ENCODE peak calls at places on chromosomes 13 and 19, in eight cellular contexts. One of them, this sample, is unnamed.

GRCh38 chr13:51644649-51645048 is 60.4 kb downstream of the WDFY2 start:
- DNase-seq in NCI-H2171: no peak
- DNase-seq in AG04450: no peak
- DNase-seq in upper lobe of right lung: no peak
- DNase-seq in RPMI8226: no peak
- DNase-seq in COR-L47: no peak
- DNase-seq in iPS-NIHi11: no peak
- DNase-seq in neural progenitor cell: no peak
- DNase-seq in this sample: no peak

GRCh38 chr19:45151821-45152503 is 8.8 kb downstream of the NKPD1 start:
- DNase-seq in AG04450: no peak
- DNase-seq in neural progenitor cell: peak
- DNase-seq in upper lobe of right lung: no peak
- DNase-seq in NCI-H2171: no peak
- DNase-seq in COR-L47: no peak
- DNase-seq in RPMI8226: no peak
- DNase-seq in iPS-NIHi11: no peak
- DNase-seq in this sample: no peak

GRCh38 chr13:48906200-48906599 is 69.5 kb upstream of the FNDC3A start:
- DNase-seq in AG04450: no peak
- DNase-seq in iPS-NIHi11: no peak
- DNase-seq in NCI-H2171: no peak
- DNase-seq in neural progenitor cell: no peak
- DNase-seq in COR-L47: no peak
- DNase-seq in RPMI8226: no peak
- DNase-seq in upper lobe of right lung: no peak
- DNase-seq in this sample: peak

GRCh38 chr19:54178581-54179261 is 5.8 kb upstream of the TMC4 start:
- DNase-seq in neural progenitor cell: peak
- DNase-seq in NCI-H2171: peak
- DNase-seq in COR-L47: peak
- DNase-seq in iPS-NIHi11: peak
- DNase-seq in AG04450: no peak
- DNase-seq in RPMI8226: no peak
- DNase-seq in upper lobe of right lung: no peak
- DNase-seq in this sample: no peak

GRCh38 chr13:93262729-93263128 is 36.1 kb downstream of the GPC6 start:
- DNase-seq in COR-L47: no peak
- DNase-seq in upper lobe of right lung: no peak
- DNase-seq in iPS-NIHi11: no peak
- DNase-seq in NCI-H2171: no peak
- DNase-seq in neural progenitor cell: no peak
- DNase-seq in AG04450: no peak
- DNase-seq in RPMI8226: no peak
- DNase-seq in this sample: no peak

GRCh38 chr19:16457195-16457953 is 14.4 kb downstream of the EPS15L1 start:
- DNase-seq in AG04450: no peak
- DNase-seq in RPMI8226: no peak
- DNase-seq in upper lobe of right lung: no peak
- DNase-seq in COR-L47: no peak
- DNase-seq in neural progenitor cell: peak
- DNase-seq in iPS-NIHi11: peak
- DNase-seq in NCI-H2171: peak
- DNase-seq in this sample: no peak

GRCh38 chr13:114200673-114201005 is 21.6 kb downstream of the CFAP97D2 start:
- DNase-seq in RPMI8226: no peak
- DNase-seq in neural progenitor cell: no peak
- DNase-seq in iPS-NIHi11: peak
- DNase-seq in AG04450: no peak
- DNase-seq in upper lobe of right lung: no peak
- DNase-seq in COR-L47: no peak
- DNase-seq in NCI-H2171: no peak
- DNase-seq in this sample: no peak

GRCh38 chr13:33761744-33762143 is 56.2 kb upstream of the RFC3 start:
- DNase-seq in neural progenitor cell: peak
- DNase-seq in NCI-H2171: no peak
- DNase-seq in COR-L47: no peak
- DNase-seq in RPMI8226: no peak
- DNase-seq in upper lobe of right lung: no peak
- DNase-seq in AG04450: no peak
- DNase-seq in iPS-NIHi11: peak
- DNase-seq in this sample: no peak

GRCh38 chr19:5903054-5903501 is 512 bp downstream of the NDUFA11 start:
- DNase-seq in RPMI8226: no peak
- DNase-seq in AG04450: no peak
- DNase-seq in NCI-H2171: no peak
- DNase-seq in iPS-NIHi11: no peak
- DNase-seq in neural progenitor cell: no peak
- DNase-seq in COR-L47: no peak
- DNase-seq in upper lobe of right lung: no peak
- DNase-seq in this sample: no peak

GRCh38 chr19:41871573-41872383 is 5.3 kb upstream of the CD79A start:
- DNase-seq in NCI-H2171: no peak
- DNase-seq in upper lobe of right lung: no peak
- DNase-seq in AG04450: no peak
- DNase-seq in neural progenitor cell: no peak
- DNase-seq in iPS-NIHi11: no peak
- DNase-seq in COR-L47: no peak
- DNase-seq in RPMI8226: peak
- DNase-seq in this sample: no peak

GRCh38 chr19:8148410-8149231 is 771 bp downstream of the FBN3 start:
- DNase-seq in AG04450: no peak
- DNase-seq in NCI-H2171: no peak
- DNase-seq in upper lobe of right lung: peak
- DNase-seq in RPMI8226: no peak
- DNase-seq in COR-L47: no peak
- DNase-seq in iPS-NIHi11: peak
- DNase-seq in neural progenitor cell: peak
- DNase-seq in this sample: no peak

GRCh38 chr19:57559008-57559403 is 657 bp downstream of the ZNF550 start:
- DNase-seq in neural progenitor cell: peak
- DNase-seq in AG04450: no peak
- DNase-seq in RPMI8226: peak
- DNase-seq in upper lobe of right lung: no peak
- DNase-seq in COR-L47: peak
- DNase-seq in iPS-NIHi11: peak
- DNase-seq in NCI-H2171: no peak
- DNase-seq in this sample: no peak

GRCh38 chr13:97627566-97627965 is 193.6 kb downstream of the RAP2A start:
- DNase-seq in iPS-NIHi11: peak
- DNase-seq in RPMI8226: no peak
- DNase-seq in COR-L47: no peak
- DNase-seq in upper lobe of right lung: no peak
- DNase-seq in AG04450: peak
- DNase-seq in NCI-H2171: peak
- DNase-seq in neural progenitor cell: peak
- DNase-seq in this sample: peak

GRCh38 chr19:15297416-15298224 is 34.7 kb downstream of the BRD4 start:
- DNase-seq in upper lobe of right lung: peak
- DNase-seq in COR-L47: no peak
- DNase-seq in RPMI8226: no peak
- DNase-seq in iPS-NIHi11: no peak
- DNase-seq in neural progenitor cell: no peak
- DNase-seq in AG04450: peak
- DNase-seq in NCI-H2171: no peak
- DNase-seq in this sample: no peak

GRCh38 chr13:73417012-73417615 is 358.3 kb downstream of the KLF5 start:
- DNase-seq in AG04450: no peak
- DNase-seq in upper lobe of right lung: no peak
- DNase-seq in COR-L47: peak
- DNase-seq in iPS-NIHi11: peak
- DNase-seq in NCI-H2171: no peak
- DNase-seq in neural progenitor cell: peak
- DNase-seq in RPMI8226: peak
- DNase-seq in this sample: no peak

GRCh38 chr19:30070970-30071632 is 129.1 kb downstream of the URI1 start:
- DNase-seq in NCI-H2171: no peak
- DNase-seq in COR-L47: no peak
- DNase-seq in iPS-NIHi11: no peak
- DNase-seq in upper lobe of right lung: peak
- DNase-seq in AG04450: no peak
- DNase-seq in RPMI8226: no peak
- DNase-seq in neural progenitor cell: no peak
- DNase-seq in this sample: no peak

GRCh38 chr13:48828962-48829405 is 146.7 kb upstream of the FNDC3A start:
- DNase-seq in upper lobe of right lung: no peak
- DNase-seq in COR-L47: peak
- DNase-seq in NCI-H2171: no peak
- DNase-seq in neural progenitor cell: no peak
- DNase-seq in iPS-NIHi11: no peak
- DNase-seq in RPMI8226: no peak
- DNase-seq in AG04450: no peak
- DNase-seq in this sample: no peak

GRCh38 chr19:42297034-42297433 is 4.9 kb upstream of the PRR19 start:
- DNase-seq in upper lobe of right lung: no peak
- DNase-seq in COR-L47: no peak
- DNase-seq in RPMI8226: no peak
- DNase-seq in neural progenitor cell: no peak
- DNase-seq in iPS-NIHi11: no peak
- DNase-seq in AG04450: no peak
- DNase-seq in NCI-H2171: no peak
- DNase-seq in this sample: no peak

GRCh38 chr13:72808917-72809500 is 27.1 kb downstream of the PIBF1 start:
- DNase-seq in NCI-H2171: no peak
- DNase-seq in RPMI8226: peak
- DNase-seq in AG04450: no peak
- DNase-seq in COR-L47: peak
- DNase-seq in iPS-NIHi11: peak
- DNase-seq in upper lobe of right lung: no peak
- DNase-seq in neural progenitor cell: peak
- DNase-seq in this sample: no peak

GRCh38 chr13:102729560-102730275 is 34.9 kb upstream of the METTL21C start:
- DNase-seq in COR-L47: peak
- DNase-seq in AG04450: no peak
- DNase-seq in NCI-H2171: peak
- DNase-seq in RPMI8226: no peak
- DNase-seq in neural progenitor cell: no peak
- DNase-seq in upper lobe of right lung: no peak
- DNase-seq in iPS-NIHi11: no peak
- DNase-seq in this sample: no peak

GRCh38 chr13:113143466-113144254 is 14.8 kb upstream of the PROZ start:
- DNase-seq in upper lobe of right lung: no peak
- DNase-seq in iPS-NIHi11: no peak
- DNase-seq in NCI-H2171: no peak
- DNase-seq in neural progenitor cell: no peak
- DNase-seq in AG04450: no peak
- DNase-seq in RPMI8226: no peak
- DNase-seq in COR-L47: no peak
- DNase-seq in this sample: no peak

GRCh38 chr13:43080199-43080598 is 56.8 kb downstream of the DNAJC15 start:
- DNase-seq in RPMI8226: no peak
- DNase-seq in upper lobe of right lung: no peak
- DNase-seq in COR-L47: no peak
- DNase-seq in iPS-NIHi11: no peak
- DNase-seq in neural progenitor cell: no peak
- DNase-seq in NCI-H2171: no peak
- DNase-seq in AG04450: no peak
- DNase-seq in this sample: no peak

GRCh38 chr19:52248256-52248655 is 21.1 kb upstream of the ZNF766 start:
- DNase-seq in NCI-H2171: peak
- DNase-seq in AG04450: no peak
- DNase-seq in neural progenitor cell: peak
- DNase-seq in upper lobe of right lung: no peak
- DNase-seq in COR-L47: peak
- DNase-seq in RPMI8226: peak
- DNase-seq in iPS-NIHi11: peak
- DNase-seq in this sample: peak

GRCh38 chr13:113157929-113158747 is at the start of gene PROZ:
- DNase-seq in COR-L47: no peak
- DNase-seq in upper lobe of right lung: no peak
- DNase-seq in neural progenitor cell: no peak
- DNase-seq in AG04450: no peak
- DNase-seq in iPS-NIHi11: no peak
- DNase-seq in NCI-H2171: no peak
- DNase-seq in RPMI8226: no peak
- DNase-seq in this sample: no peak

GRCh38 chr13:37700887-37701286 is 102.3 kb upstream of the POSTN start:
- DNase-seq in RPMI8226: no peak
- DNase-seq in iPS-NIHi11: no peak
- DNase-seq in AG04450: no peak
- DNase-seq in upper lobe of right lung: no peak
- DNase-seq in COR-L47: no peak
- DNase-seq in NCI-H2171: no peak
- DNase-seq in neural progenitor cell: no peak
- DNase-seq in this sample: no peak

GRCh38 chr13:26785845-26786630 is 25.5 kb upstream of the GPR12 start:
- DNase-seq in RPMI8226: peak
- DNase-seq in NCI-H2171: no peak
- DNase-seq in AG04450: no peak
- DNase-seq in neural progenitor cell: peak
- DNase-seq in iPS-NIHi11: peak
- DNase-seq in upper lobe of right lung: no peak
- DNase-seq in COR-L47: peak
- DNase-seq in this sample: no peak

GRCh38 chr19:8935460-8935859 is 74.7 kb downstream of the MUC16 start:
- DNase-seq in iPS-NIHi11: peak
- DNase-seq in neural progenitor cell: no peak
- DNase-seq in RPMI8226: no peak
- DNase-seq in AG04450: no peak
- DNase-seq in upper lobe of right lung: no peak
- DNase-seq in NCI-H2171: no peak
- DNase-seq in COR-L47: no peak
- DNase-seq in this sample: no peak

GRCh38 chr19:14473073-14473790 is 1.9 kb downstream of the PTGER1 start:
- DNase-seq in COR-L47: no peak
- DNase-seq in NCI-H2171: no peak
- DNase-seq in AG04450: no peak
- DNase-seq in RPMI8226: no peak
- DNase-seq in iPS-NIHi11: peak
- DNase-seq in upper lobe of right lung: peak
- DNase-seq in neural progenitor cell: no peak
- DNase-seq in this sample: no peak

GRCh38 chr13:85503797-85504196 is 295.4 kb downstream of the SLITRK6 start:
- DNase-seq in NCI-H2171: no peak
- DNase-seq in upper lobe of right lung: no peak
- DNase-seq in RPMI8226: no peak
- DNase-seq in iPS-NIHi11: no peak
- DNase-seq in neural progenitor cell: no peak
- DNase-seq in AG04450: no peak
- DNase-seq in COR-L47: no peak
- DNase-seq in this sample: no peak

GRCh38 chr19:54287456-54287855 is 6.5 kb upstream of the LILRB2 start:
- DNase-seq in AG04450: no peak
- DNase-seq in upper lobe of right lung: no peak
- DNase-seq in COR-L47: no peak
- DNase-seq in iPS-NIHi11: no peak
- DNase-seq in neural progenitor cell: no peak
- DNase-seq in RPMI8226: no peak
- DNase-seq in NCI-H2171: no peak
- DNase-seq in this sample: no peak

GRCh38 chr19:51715850-51716249 is 7.9 kb downstream of the HAS1 start:
- DNase-seq in COR-L47: no peak
- DNase-seq in neural progenitor cell: no peak
- DNase-seq in AG04450: no peak
- DNase-seq in RPMI8226: no peak
- DNase-seq in upper lobe of right lung: no peak
- DNase-seq in iPS-NIHi11: no peak
- DNase-seq in NCI-H2171: no peak
- DNase-seq in this sample: no peak

GRCh38 chr19:38685666-38686529 is 38.4 kb downstream of the ACTN4 start:
- DNase-seq in neural progenitor cell: peak
- DNase-seq in RPMI8226: peak
- DNase-seq in NCI-H2171: peak
- DNase-seq in iPS-NIHi11: no peak
- DNase-seq in upper lobe of right lung: no peak
- DNase-seq in COR-L47: no peak
- DNase-seq in AG04450: no peak
- DNase-seq in this sample: no peak

GRCh38 chr19:54484451-54484850 is 11.4 kb upstream of the CDC42EP5 start:
- DNase-seq in upper lobe of right lung: no peak
- DNase-seq in AG04450: no peak
- DNase-seq in RPMI8226: no peak
- DNase-seq in iPS-NIHi11: no peak
- DNase-seq in NCI-H2171: no peak
- DNase-seq in COR-L47: no peak
- DNase-seq in neural progenitor cell: no peak
- DNase-seq in this sample: no peak

This sample was measured in mucosa of gallbladder.